ENCODE peak calls at places on chromosomes 13 and 19, in nine cellular contexts. A is H1, X is WTC11, J is GM23338, H is fibroblast of pulmonary artery, S is fibroblast of lung, R is endothelial cell, K is type B pancreatic cell, O is PC-9. N is an unnamed sample.
A peak's percentile ranks its signal among the peaks of the same experiment; 100 is the strongest.

GRCh38 chr19:5023128-5023571 is 54.2 kb downstream of the KDM4B start:
- DNase-seq in A (no peak), X (no peak), J (no peak), H (no peak), S (no peak), R (no peak), K (no peak), O (no peak), N (no peak)

GRCh38 chr13:42990147-42990990 is 1.7 kb downstream of the EPSTI1 start:
- DNase-seq in A (no peak), X (no peak), J (no peak), H (no peak), S (peak; percentile 57), R (no peak), K (no peak), O (no peak), N (no peak)

GRCh38 chr13:24004142-24004541 is 106.8 kb upstream of the C1QTNF9B start:
- DNase-seq in A (no peak), X (no peak), J (no peak), H (no peak), S (no peak), R (no peak), K (no peak), O (no peak), N (no peak)

GRCh38 chr13:98651716-98652115 is 74.8 kb upstream of the STK24 start:
- DNase-seq in A (no peak), X (no peak), J (no peak), H (no peak), S (no peak), R (no peak), K (no peak), O (no peak), N (no peak)

GRCh38 chr19:50378169-50378862 is 2.1 kb downstream of the NR1H2 start:
- DNase-seq in A (no peak), X (no peak), J (no peak), H (no peak), S (no peak), R (no peak), K (no peak), O (no peak), N (no peak)

GRCh38 chr13:44051923-44052322 is 172.2 kb downstream of the LACC1 start:
- DNase-seq in A (no peak), X (no peak), J (no peak), H (peak; percentile 14), S (peak; percentile 68), R (no peak), K (no peak), O (no peak), N (peak; percentile 11)

GRCh38 chr19:13637664-13638063 is 126.7 kb upstream of the MRI1 start:
- DNase-seq in A (no peak), X (no peak), J (no peak), H (no peak), S (peak; percentile 35), R (no peak), K (no peak), O (no peak), N (peak; percentile 96)

GRCh38 chr13:80340643-80341097 is 256 bp downstream of the SPRY2 start:
- DNase-seq in A (no peak), X (no peak), J (no peak), H (peak; percentile 81), S (peak; percentile 76), R (no peak), K (no peak), O (no peak), N (peak; percentile 61)

GRCh38 chr13:77696006-77696862 is 1.3 kb upstream of the SLAIN1 start:
- DNase-seq in A (no peak), X (no peak), J (peak; percentile 64), H (no peak), S (no peak), R (no peak), K (no peak), O (no peak), N (no peak)

GRCh38 chr13:50389726-50390125 is 374.5 kb downstream of the KCNRG start:
- DNase-seq in A (no peak), X (no peak), J (no peak), H (no peak), S (peak; percentile 32), R (peak; percentile 16), K (no peak), O (no peak), N (no peak)

GRCh38 chr13:50378513-50378970 is 363.3 kb downstream of the KCNRG start:
- DNase-seq in A (no peak), X (no peak), J (no peak), H (no peak), S (no peak), R (no peak), K (no peak), O (no peak), N (no peak)

GRCh38 chr13:43963726-43964125 is 84.0 kb downstream of the LACC1 start:
- DNase-seq in A (no peak), X (no peak), J (peak; percentile 35), H (no peak), S (no peak), R (no peak), K (no peak), O (no peak), N (no peak)

GRCh38 chr13:26811636-26812035 is 51.0 kb upstream of the GPR12 start:
- DNase-seq in A (no peak), X (no peak), J (no peak), H (no peak), S (no peak), R (no peak), K (no peak), O (no peak), N (no peak)

GRCh38 chr13:113449693-113450347 is 3.5 kb downstream of the ADPRHL1 start:
- DNase-seq in A (no peak), X (no peak), J (no peak), H (no peak), S (no peak), R (no peak), K (no peak), O (no peak), N (no peak)

GRCh38 chr19:13396256-13397080 is 109.8 kb downstream of the CACNA1A start:
- DNase-seq in A (peak; percentile 78), X (peak; percentile 78), J (peak; percentile 97), H (peak; percentile 85), S (peak; percentile 85), R (peak; percentile 64), K (no peak), O (peak; percentile 2), N (peak; percentile 50)

GRCh38 chr13:74114202-74114601 is 20.0 kb downstream of the KLF12 start:
- DNase-seq in A (no peak), X (no peak), J (no peak), H (peak; percentile 17), S (no peak), R (no peak), K (no peak), O (no peak), N (peak; percentile 50)

GRCh38 chr19:7917292-7918061 is 2.7 kb upstream of the SNAPC2 start:
- DNase-seq in A (peak; percentile 86), X (peak; percentile 77), J (peak; percentile 83), H (peak; percentile 62), S (peak; percentile 61), R (peak; percentile 77), K (no peak), O (peak; percentile 60), N (peak; percentile 32)

GRCh38 chr13:33868343-33868994 is 50.5 kb downstream of the RFC3 start:
- DNase-seq in A (no peak), X (no peak), J (no peak), H (no peak), S (no peak), R (no peak), K (no peak), O (no peak), N (no peak)

GRCh38 chr19:10812902-10813404 is 23.1 kb downstream of the TMED1 start:
- DNase-seq in A (no peak), X (no peak), J (no peak), H (peak; percentile 94), S (peak; percentile 93), R (no peak), K (no peak), O (peak; percentile 41), N (peak; percentile 97)

GRCh38 chr19:3796358-3796757 is 10.2 kb upstream of the MATK start:
- DNase-seq in A (no peak), X (no peak), J (no peak), H (no peak), S (no peak), R (no peak), K (no peak), O (no peak), N (no peak)

GRCh38 chr13:91399189-91400093 is 1.0 kb downstream of the GPC5 start:
- DNase-seq in A (no peak), X (peak; percentile 16), J (peak; percentile 43), H (no peak), S (no peak), R (no peak), K (no peak), O (no peak), N (no peak)

GRCh38 chr13:25727250-25727649 is 324.6 kb downstream of the SHISA2 start:
- DNase-seq in A (no peak), X (no peak), J (no peak), H (no peak), S (no peak), R (no peak), K (no peak), O (no peak), N (no peak)

GRCh38 chr19:40807147-40808020 is 8.4 kb downstream of the EGLN2 start:
- DNase-seq in A (peak; percentile 75), X (peak; percentile 80), J (peak; percentile 85), H (no peak), S (no peak), R (peak; percentile 47), K (no peak), O (peak; percentile 62), N (no peak)
- TF ChIP-seq CTCF in A (peak; percentile 61), X (no peak), J (peak; percentile 59), H (peak; percentile 28), S (no peak), R (peak; percentile 37), K (peak; percentile 48), O (peak; percentile 68), N (peak; percentile 60)

GRCh38 chr13:45411631-45412030 is 6.5 kb downstream of the SLC25A30 start:
- DNase-seq in A (no peak), X (no peak), J (no peak), H (no peak), S (no peak), R (no peak), K (no peak), O (no peak), N (no peak)
- TF ChIP-seq CTCF in A (no peak), X (no peak), J (no peak), H (no peak), S (no peak), R (no peak), K (no peak), O (no peak), N (no peak)

GRCh38 chr13:55029280-55029679 is 2000.7 kb downstream of the OLFM4 start:
- DNase-seq in A (no peak), X (no peak), J (no peak), H (no peak), S (no peak), R (no peak), K (no peak), O (no peak), N (no peak)
- TF ChIP-seq CTCF in A (no peak), X (no peak), J (no peak), H (no peak), S (no peak), R (no peak), K (no peak), O (no peak), N (no peak)

DNA sequence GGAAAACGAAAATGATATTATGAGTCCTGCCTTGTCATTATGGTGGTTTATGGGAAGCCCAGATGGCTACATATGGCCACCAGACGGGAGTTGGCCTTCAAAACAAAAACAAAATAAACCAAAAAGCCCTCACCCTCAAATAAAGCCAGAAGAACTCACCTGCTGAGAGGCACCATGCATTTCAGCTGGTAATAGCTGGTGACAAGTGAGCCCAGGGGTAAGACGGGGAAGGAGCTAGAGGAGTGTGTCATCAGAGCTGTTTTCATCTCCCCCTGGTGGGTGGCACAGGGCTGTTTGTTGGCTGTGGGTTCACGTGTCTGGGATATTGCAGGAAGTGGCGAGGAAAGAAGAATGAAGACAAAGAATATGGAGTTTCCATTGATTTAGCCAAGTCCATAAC is 152.9 kb downstream of the EFNB2 start:
- DNase-seq in A (no peak), X (no peak), J (no peak), H (no peak), S (no peak), R (no peak), K (no peak), O (no peak), N (no peak)
- TF ChIP-seq CTCF in A (peak; percentile 19), X (no peak), J (peak; percentile 11), H (no peak), S (no peak), R (no peak), K (no peak), O (no peak), N (no peak)

N was measured in HFFc6.